ENCODE peak calls at places on chromosomes 16 and 17, in seven cellular contexts. J, X, F, O, K, Z and E are unnamed samples.

GRCh38 chr16:8730335-8730915 is 56.0 kb downstream of the ABAT start:
- DNase-seq in O (no peak), Z (no peak), F (no peak), J (no peak), X (no peak), K (no peak), E (no peak)

GRCh38 chr16:70574595-70575271 is 51.1 kb downstream of the SF3B3 start:
- DNase-seq in X (no peak), Z (no peak), J (no peak), F (no peak), O (peak; percentile 10), K (no peak), E (no peak)

GRCh38 chr16:89189358-89190025 is 10.8 kb downstream of the SLC22A31 start:
- DNase-seq in F (no peak), X (peak; percentile 32), K (no peak), Z (no peak), O (no peak), J (no peak), E (no peak)

GRCh38 chr16:76614255-76614654 is 337.1 kb downstream of the CNTNAP4 start:
- DNase-seq in J (no peak), Z (no peak), F (peak; percentile 70), O (no peak), K (no peak), X (no peak), E (no peak)

GRCh38 chr17:31428111-31428510 is 36.6 kb downstream of the RAB11FIP4 start:
- DNase-seq in K (no peak), X (no peak), F (no peak), O (no peak), Z (no peak), J (no peak), E (no peak)

GRCh38 chr17:13542612-13543011 is 59.1 kb downstream of the HS3ST3A1 start:
- DNase-seq in K (no peak), Z (no peak), X (no peak), O (no peak), F (no peak), J (no peak), E (no peak)

GRCh38 chr17:66564992-66565465 is 262.6 kb downstream of the PRKCA start:
- DNase-seq in K (peak; percentile 74), O (peak; percentile 61), Z (no peak), F (no peak), J (no peak), X (no peak), E (peak; percentile 77)

GRCh38 chr17:68381076-68381900 is 76.0 kb downstream of the WIPI1 start:
- DNase-seq in K (no peak), F (no peak), J (no peak), Z (peak; percentile 97), O (peak; percentile 97), X (no peak), E (peak; percentile 93)

GRCh38 chr17:45339646-45340605 is 23.1 kb upstream of the MAP3K14 start:
- DNase-seq in X (no peak), F (no peak), Z (no peak), O (no peak), J (no peak), K (no peak), E (peak; percentile 18)

GRCh38 chr16:1102921-1103648 is 7.0 kb upstream of the C1QTNF8 start:
- DNase-seq in Z (no peak), F (no peak), K (no peak), X (peak; percentile 55), O (no peak), J (peak; percentile 59), E (peak; percentile 7)